ENCODE peak calls at places on chromosome 22, in four cellular contexts. F is NCI-H1105; Y is activated naive CD4-positive, alpha-beta T cell; V is AG10803. O is an unnamed sample.

GRCh38 chr22:35785181-35785923 is 67.7 kb downstream of the APOL5 start:
- DNase-seq in F (no peak), Y (no peak), V (peak; percentile 71), O (no peak)

GRCh38 chr22:48959496-48959895 is 868.2 kb downstream of the BRD1 start:
- DNase-seq in F (no peak), Y (no peak), V (no peak), O (no peak)

GRCh38 chr22:28710112-28710888 is 30.7 kb upstream of the TTC28 start:
- DNase-seq in F (no peak), Y (no peak), V (peak; percentile 86), O (no peak)

GRCh38 chr22:43180670-43181069 is 6.3 kb downstream of the TTLL12 start:
- DNase-seq in F (no peak), Y (no peak), V (no peak), O (no peak)

GRCh38 chr22:35288116-35288515 is 11.6 kb upstream of the TOM1 start:
- DNase-seq in F (no peak), Y (no peak), V (no peak), O (no peak)

GRCh38 chr22:17797721-17798559 is 23.7 kb upstream of the BID start:
- DNase-seq in F (no peak), Y (no peak), V (no peak), O (no peak)

GRCh38 chr22:21933413-21933812 is 19.2 kb downstream of the PPM1F start:
- DNase-seq in F (no peak), Y (no peak), V (no peak), O (no peak)

GRCh38 chr22:49899530-49899929 is 18.7 kb downstream of the ALG12 start:
- DNase-seq in F (no peak), Y (no peak), V (no peak), O (no peak)

GRCh38 chr22:50306753-50307749 is at the start of gene PLXNB2:
- DNase-seq in F (peak; percentile 72), Y (no peak), V (peak; percentile 86), O (peak; percentile 80)

GRCh38 chr22:39967103-39967829 is 7.1 kb downstream of the TMA7B start:
- DNase-seq in F (no peak), Y (no peak), V (peak; percentile 35), O (no peak)

GRCh38 chr22:45246060-45246985 is 5.6 kb upstream of the KIAA0930 start:
- DNase-seq in F (no peak), Y (no peak), V (peak; percentile 97), O (no peak)

GRCh38 chr22:44540756-44541670 is 43.0 kb upstream of the RTL6 start:
- DNase-seq in F (no peak), Y (no peak), V (no peak), O (no peak)

GRCh38 chr22:24051028-24051427 is 39.9 kb downstream of the CABIN1 start:
- DNase-seq in F (no peak), Y (no peak), V (no peak), O (no peak)

GRCh38 chr22:49677495-49677889 is 150.2 kb downstream of the BRD1 start:
- DNase-seq in F (no peak), Y (no peak), V (no peak), O (no peak)

O was measured in COR-L47.